ENCODE peak calls at places on chromosomes 2 and 18, in ten cellular contexts. A is cardiac fibroblast, B is GM23338, U is body of pancreas, F is IMR-90, H is prostate gland, Y is left ventricle myocardium inferior, P is stomach, I is PC-9, X is psoas muscle. N is an unnamed sample.

GRCh38 chr2:136253288-136254004 is 135.5 kb upstream of the CXCR4 start:
- DNase-seq in A (no peak), B (no peak), U (no peak), F (no peak), H (no peak), Y (peak), P (no peak), I (no peak), X (no peak), N (no peak)

GRCh38 chr2:30772021-30772705 is 35.1 kb downstream of the CAPN13 start:
- DNase-seq in A (no peak), B (no peak), U (no peak), F (no peak), H (no peak), Y (no peak), P (peak), I (peak), X (no peak), N (no peak)

GRCh38 chr2:127097841-127098651 is 8.9 kb downstream of the BIN1 start:
- DNase-seq in A (no peak), B (no peak), U (no peak), F (no peak), H (no peak), Y (no peak), P (no peak), I (no peak), X (no peak), N (no peak)

GRCh38 chr2:76180676-76181075 is 470.0 kb upstream of the GCFC2 start:
- DNase-seq in A (no peak), B (no peak), U (no peak), F (no peak), H (no peak), Y (no peak), P (no peak), I (no peak), X (no peak), N (no peak)

GRCh38 chr2:230885467-230886130 is 20.9 kb downstream of the ITM2C start:
- DNase-seq in A (peak), B (peak), U (no peak), F (peak), H (no peak), Y (no peak), P (no peak), I (no peak), X (no peak), N (no peak)

GRCh38 chr2:104378853-104379374 is 475.0 kb upstream of the POU3F3 start:
- DNase-seq in A (no peak), B (peak), U (no peak), F (no peak), H (no peak), Y (no peak), P (no peak), I (no peak), X (no peak), N (no peak)

GRCh38 chr2:234823196-234823876 is 128.5 kb upstream of the SH3BP4 start:
- DNase-seq in A (no peak), B (no peak), U (peak), F (no peak), H (no peak), Y (no peak), P (no peak), I (no peak), X (peak), N (no peak)

GRCh38 chr2:3728104-3729054 is 25.0 kb downstream of the DCDC2C start:
- DNase-seq in A (peak), B (peak), U (no peak), F (peak), H (no peak), Y (no peak), P (no peak), I (peak), X (no peak), N (no peak)

GRCh38 chr2:43226955-43227829 is 786 bp upstream of the ZFP36L2 start:
- DNase-seq in A (peak), B (peak), U (peak), F (peak), H (peak), Y (peak), P (peak), I (peak), X (peak), N (peak)

GRCh38 chr18:24273596-24273995 is 124.0 kb downstream of the OSBPL1A start:
- DNase-seq in A (peak), B (no peak), U (no peak), F (peak), H (no peak), Y (no peak), P (no peak), I (peak), X (no peak), N (no peak)

GRCh38 chr2:201363857-201364560 is 6.9 kb upstream of the FLACC1 start:
- DNase-seq in A (peak), B (peak), U (no peak), F (peak), H (peak), Y (no peak), P (no peak), I (peak), X (no peak), N (peak)

GRCh38 chr2:120525056-120526046 is 179.4 kb downstream of the INHBB start:
- DNase-seq in A (no peak), B (no peak), U (no peak), F (no peak), H (no peak), Y (no peak), P (no peak), I (peak), X (peak), N (no peak)

GRCh38 chr2:2756886-2757285 is 425.8 kb upstream of the MYT1L start:
- DNase-seq in A (no peak), B (no peak), U (no peak), F (no peak), H (no peak), Y (no peak), P (no peak), I (no peak), X (no peak), N (no peak)

GRCh38 chr2:217256261-217256660 is 396.4 kb upstream of the TNP1 start:
- DNase-seq in A (no peak), B (no peak), U (no peak), F (peak), H (no peak), Y (no peak), P (no peak), I (no peak), X (no peak), N (no peak)

GRCh38 chr2:74778381-74779371 is 55.3 kb upstream of the HK2 start:
- DNase-seq in A (peak), B (peak), U (no peak), F (peak), H (no peak), Y (no peak), P (no peak), I (no peak), X (no peak), N (no peak)

GRCh38 chr2:64212801-64213321 is 68.6 kb upstream of the PELI1 start:
- DNase-seq in A (peak), B (peak), U (no peak), F (peak), H (no peak), Y (no peak), P (no peak), I (peak), X (no peak), N (peak)

GRCh38 chr2:188668017-188668663 is 306.0 kb upstream of the COL3A1 start:
- DNase-seq in A (peak), B (no peak), U (no peak), F (peak), H (no peak), Y (no peak), P (no peak), I (no peak), X (no peak), N (no peak)

GRCh38 chr2:62471404-62471803 is 34.6 kb downstream of the TMEM17 start:
- DNase-seq in A (no peak), B (no peak), U (no peak), F (no peak), H (no peak), Y (no peak), P (no peak), I (no peak), X (no peak), N (no peak)

GRCh38 chr2:62473428-62473827 is 32.6 kb downstream of the TMEM17 start:
- DNase-seq in A (no peak), B (no peak), U (no peak), F (no peak), H (no peak), Y (no peak), P (no peak), I (no peak), X (no peak), N (no peak)

GRCh38 chr2:62471816-62472215 is 34.2 kb downstream of the TMEM17 start:
- DNase-seq in A (no peak), B (no peak), U (no peak), F (no peak), H (no peak), Y (peak), P (no peak), I (no peak), X (peak), N (no peak)

GRCh38 chr2:62474173-62474572 is 31.8 kb downstream of the TMEM17 start:
- DNase-seq in A (no peak), B (no peak), U (no peak), F (no peak), H (no peak), Y (no peak), P (no peak), I (no peak), X (no peak), N (no peak)

GRCh38 chr2:62472321-62472720 is 33.7 kb downstream of the TMEM17 start:
- DNase-seq in A (no peak), B (no peak), U (no peak), F (no peak), H (no peak), Y (no peak), P (no peak), I (no peak), X (no peak), N (no peak)
- H3K4me3 ChIP-seq in A (no peak), B (no peak), U (no peak), F (no peak), H (no peak), Y (no peak), P (no peak), I (no peak), X (no peak), N (no peak)

GRCh38 chr2:11829947-11830707 is 83.7 kb downstream of the LPIN1 start:
- DNase-seq in A (peak), B (peak), U (peak), F (peak), H (peak), Y (peak), P (peak), I (peak), X (peak), N (peak)
- TF ChIP-seq CTCF in A (peak), B (peak), U (peak), F (peak), H (peak), Y (peak), P (no peak), I (peak), X (peak), N (peak)

GRCh38 chr2:165193178-165193777 is 10.6 kb downstream of the SCN3A start:
- DNase-seq in A (no peak), B (no peak), U (no peak), F (no peak), H (no peak), Y (no peak), P (no peak), I (no peak), X (no peak), N (peak)
- H3K4me3 ChIP-seq in A (no peak), B (no peak), U (no peak), F (no peak), H (no peak), Y (no peak), P (no peak), I (no peak), X (no peak), N (no peak)

GRCh38 chr2:222693837-222694236 is 22.4 kb downstream of the MOGAT1 start:
- DNase-seq in A (peak), B (peak), U (no peak), F (no peak), H (no peak), Y (no peak), P (no peak), I (peak), X (no peak), N (no peak)
- TF ChIP-seq CTCF in A (peak), B (peak), U (peak), F (peak), H (no peak), Y (peak), P (no peak), I (peak), X (peak), N (peak)